ENCODE peak calls at places on chromosomes 11 and 22, in five cellular contexts. B is HCT116, F is cardiac muscle cell, H is upper lobe of right lung, I is pancreas. T is an unnamed sample.

GRCh38 chr11:87451400-87451799 is 413.7 kb downstream of the TMEM135 start:
- DNase-seq in B (no peak), F (no peak), H (no peak), I (no peak), T (no peak)

GRCh38 chr22:42805998-42806481 is 51.0 kb downstream of the ARFGAP3 start:
- DNase-seq in B (no peak), F (no peak), H (no peak), I (no peak), T (no peak)

GRCh38 chr22:31757265-31757664 is 3.4 kb downstream of the DEPDC5 start:
- DNase-seq in B (no peak), F (peak), H (no peak), I (no peak), T (no peak)

GRCh38 chr11:60130496-60130895 is 42.0 kb downstream of the MS4A2 start:
- DNase-seq in B (peak), F (peak), H (no peak), I (no peak), T (no peak)

GRCh38 chr22:27419473-27419872 is 382.1 kb downstream of the MN1 start:
- DNase-seq in B (no peak), F (no peak), H (no peak), I (no peak), T (no peak)

GRCh38 chr22:38230108-38230825 is 28.5 kb downstream of the MAFF start:
- DNase-seq in B (no peak), F (peak), H (no peak), I (no peak), T (no peak)

GRCh38 chr11:117199916-117200812 is 994 bp downstream of the TAGLN start:
- DNase-seq in B (no peak), F (peak), H (no peak), I (no peak), T (no peak)

GRCh38 chr11:67389477-67389876 is 2.3 kb upstream of the RAD9A start:
- DNase-seq in B (no peak), F (no peak), H (no peak), I (no peak), T (no peak)

GRCh38 chr11:111676878-111677585 is 74.8 kb downstream of the SIK2 start:
- DNase-seq in B (peak), F (peak), H (no peak), I (no peak), T (no peak)

GRCh38 chr11:68445531-68446035 is 15.0 kb upstream of the PPP6R3 start:
- DNase-seq in B (no peak), F (no peak), H (no peak), I (no peak), T (no peak)

GRCh38 chr22:48373626-48374173 is 1454.0 kb downstream of the BRD1 start:
- DNase-seq in B (no peak), F (no peak), H (no peak), I (no peak), T (no peak)

GRCh38 chr22:23536821-23537345 is 43.2 kb downstream of the IGLL1 start:
- DNase-seq in B (no peak), F (no peak), H (peak), I (no peak), T (no peak)

GRCh38 chr11:64000026-64000739 is 13.9 kb downstream of the OTUB1 start:
- DNase-seq in B (no peak), F (peak), H (peak), I (no peak), T (no peak)

GRCh38 chr11:19116971-19117759 is at the start of gene ZDHHC13:
- DNase-seq in B (peak), F (peak), H (peak), I (peak), T (peak)
- TF ChIP-seq CTCF in B (peak), F (peak), H (peak), I (no peak), T (peak)

GRCh38 chr11:46898396-46899095 is 19.8 kb downstream of the LRP4 start:
- DNase-seq in B (no peak), F (no peak), H (no peak), I (no peak), T (no peak)

GRCh38 chr11:46894506-46894905 is 23.8 kb downstream of the LRP4 start:
- DNase-seq in B (no peak), F (no peak), H (no peak), I (no peak), T (no peak)

GRCh38 chr11:46894961-46895360 is 23.4 kb downstream of the LRP4 start:
- DNase-seq in B (no peak), F (no peak), H (no peak), I (no peak), T (no peak)

GRCh38 chr11:46896719-46897406 is 21.5 kb downstream of the LRP4 start:
- DNase-seq in B (peak), F (peak), H (no peak), I (no peak), T (no peak)

GRCh38 chr11:46895821-46896220 is 22.5 kb downstream of the LRP4 start:
- DNase-seq in B (no peak), F (no peak), H (peak), I (peak), T (no peak)
- H3K27ac ChIP-seq in B (no peak), F (no peak), H (no peak), I (no peak), T (no peak)

DNA sequence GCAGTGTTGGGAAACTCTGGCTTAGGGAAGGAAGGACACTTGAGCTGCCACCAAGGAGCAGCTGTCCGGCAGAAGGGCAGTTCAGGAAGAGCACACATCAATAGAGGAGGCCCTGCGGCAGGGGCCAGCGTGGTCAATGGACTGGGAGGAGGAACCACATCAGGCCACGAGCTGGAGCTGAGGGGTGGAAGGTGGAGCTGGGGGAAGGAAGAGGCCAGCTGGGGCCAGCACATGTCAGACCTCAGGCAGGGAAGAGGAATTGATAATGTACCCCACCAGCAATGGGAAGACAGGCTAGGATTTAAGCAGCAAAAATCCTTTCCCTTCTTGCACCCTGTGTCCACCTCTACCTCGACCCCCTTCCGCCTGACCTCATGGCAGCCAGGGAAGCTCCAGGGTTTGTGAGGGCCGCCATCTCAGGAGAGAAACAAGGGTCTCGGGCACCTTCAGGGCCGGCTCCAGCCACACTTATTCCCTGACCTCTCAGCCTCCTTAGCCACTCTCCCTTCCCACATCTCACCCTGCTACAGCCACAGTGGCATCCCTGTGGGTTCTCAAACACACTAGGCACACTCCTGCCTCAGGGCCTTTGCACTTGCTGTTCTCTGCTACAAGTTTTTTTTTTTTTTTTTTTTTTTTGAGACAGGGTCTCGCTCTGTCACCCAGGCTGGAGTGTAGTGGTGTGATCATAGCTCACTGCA is 157.8 kb upstream of the GRK3 start:
- DNase-seq in B (no peak), F (no peak), H (peak), I (no peak), T (no peak)
- TF ChIP-seq CTCF in B (no peak), F (no peak), H (no peak), I (no peak), T (no peak)

GRCh38 chr22:39524089-39524752 is 3.9 kb downstream of the ATF4 start:
- DNase-seq in B (no peak), F (no peak), H (no peak), I (no peak), T (no peak)
- H3K27ac ChIP-seq in B (no peak), F (peak), H (no peak), I (no peak), T (peak)

GRCh38 chr11:10450451-10451398 is 4.3 kb upstream of the AMPD3 start:
- DNase-seq in B (peak), F (peak), H (peak), I (peak), T (no peak)
- TF ChIP-seq CTCF in B (no peak), F (peak), H (peak), I (peak), T (peak)

GRCh38 chr11:8731647-8732188 is 49.1 kb downstream of the RPL27A start:
- DNase-seq in B (no peak), F (no peak), H (no peak), I (no peak), T (no peak)

GRCh38 chr11:8732276-8732675 is 49.7 kb downstream of the RPL27A start:
- DNase-seq in B (no peak), F (no peak), H (no peak), I (no peak), T (no peak)

GRCh38 chr11:8732748-8733241 is 50.2 kb downstream of the RPL27A start:
- DNase-seq in B (no peak), F (peak), H (no peak), I (peak), T (no peak)

GRCh38 chr11:8735094-8735493 is 52.5 kb downstream of the RPL27A start:
- DNase-seq in B (no peak), F (no peak), H (no peak), I (no peak), T (no peak)

DNA sequence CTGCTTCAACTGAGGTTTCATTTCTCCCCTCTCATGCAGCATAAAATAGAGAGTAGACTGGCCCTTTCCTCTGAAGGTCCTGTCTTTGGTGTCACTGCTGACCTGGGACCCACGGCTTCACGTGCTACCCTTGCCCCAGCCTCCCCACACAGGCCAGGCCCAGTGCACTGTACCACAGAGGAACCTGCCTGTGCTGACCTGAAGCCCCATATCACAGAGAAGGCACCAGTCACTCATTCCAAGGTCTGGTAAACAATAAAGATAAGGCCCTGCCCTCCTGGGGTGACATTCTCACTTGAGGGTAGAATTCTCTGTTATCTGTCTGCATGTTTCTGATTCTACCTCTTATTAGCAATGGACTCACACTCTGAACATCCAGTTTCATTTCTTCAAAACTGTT is 51.3 kb downstream of the RPL27A start:
- DNase-seq in B (no peak), F (no peak), H (no peak), I (no peak), T (no peak)
- H3K27ac ChIP-seq in B (no peak), F (no peak), H (no peak), I (no peak), T (no peak)

GRCh38 chr22:25928038-25928437 is 186.1 kb downstream of the MYO18B start:
- DNase-seq in B (no peak), F (no peak), H (no peak), I (no peak), T (no peak)

GRCh38 chr22:25933158-25933788 is 191.3 kb downstream of the MYO18B start:
- DNase-seq in B (no peak), F (no peak), H (no peak), I (no peak), T (no peak)

GRCh38 chr22:25930083-25930482 is 188.1 kb downstream of the MYO18B start:
- DNase-seq in B (no peak), F (no peak), H (no peak), I (no peak), T (no peak)

GRCh38 chr22:25930710-25931353 is 188.8 kb downstream of the MYO18B start:
- DNase-seq in B (no peak), F (no peak), H (no peak), I (no peak), T (no peak)

GRCh38 chr22:25929479-25929878 is 187.5 kb downstream of the MYO18B start:
- DNase-seq in B (no peak), F (no peak), H (no peak), I (no peak), T (no peak)
- TF ChIP-seq CTCF in B (no peak), F (no peak), H (no peak), I (no peak), T (no peak)

GRCh38 chr11:3111919-3112690 is 53.0 kb downstream of the OSBPL5 start:
- DNase-seq in B (no peak), F (peak), H (no peak), I (no peak), T (no peak)
- H3K27ac ChIP-seq in B (no peak), F (no peak), H (peak), I (no peak), T (no peak)